ENCODE peak calls at places on chromosomes 2 and 18, in four cellular contexts. R, G, Z and S are unnamed samples.
A peak's percentile ranks its signal among the peaks of the same experiment; 100 is the strongest.

GRCh38 chr2:178804791-178805190 is 2.4 kb downstream of the TTN start:
- DNase-seq in G (no peak), R (peak; percentile 25), Z (no peak), S (no peak)

GRCh38 chr18:2657788-2658458 is 2.4 kb downstream of the SMCHD1 start:
- DNase-seq in G (no peak), Z (no peak), R (peak; percentile 37), S (peak; percentile 15)

GRCh38 chr18:44700652-44701051 is 20.0 kb downstream of the SETBP1 start:
- DNase-seq in Z (no peak), R (no peak), G (no peak), S (no peak)

GRCh38 chr2:23835988-23836387 is 90.9 kb downstream of the ATAD2B start:
- DNase-seq in G (no peak), Z (no peak), R (no peak), S (no peak)

GRCh38 chr18:11033503-11033902 is 115.9 kb downstream of the PIEZO2 start:
- DNase-seq in Z (no peak), R (no peak), G (no peak), S (no peak)

GRCh38 chr2:176291768-176292393 is 22.6 kb downstream of the MTX2 start:
- DNase-seq in G (no peak), R (no peak), Z (no peak), S (no peak)

GRCh38 chr2:496729-497128 is 180.5 kb downstream of the TMEM18 start:
- DNase-seq in G (no peak), R (no peak), Z (no peak), S (no peak)

GRCh38 chr2:233486778-233487552 is 79.6 kb downstream of the USP40 start:
- DNase-seq in Z (peak; percentile 73), R (peak; percentile 93), G (peak; percentile 53), S (peak; percentile 31)

GRCh38 chr2:173049732-173050314 is 25.8 kb upstream of the MAP3K20 start:
- DNase-seq in R (no peak), Z (no peak), G (no peak), S (no peak)

GRCh38 chr2:67825476-67825875 is 237.3 kb downstream of the C1D start:
- DNase-seq in G (no peak), R (no peak), Z (no peak), S (no peak)

GRCh38 chr2:38615237-38615636 is 12.5 kb upstream of the HNRNPLL start:
- DNase-seq in R (no peak), G (no peak), Z (no peak), S (no peak)

GRCh38 chr2:219358170-219359075 is 25.9 kb upstream of the RESP18 start:
- DNase-seq in G (no peak), R (no peak), Z (peak; percentile 75), S (no peak)

GRCh38 chr2:108212671-108213070 is 27.1 kb upstream of the SULT1C3 start:
- DNase-seq in R (no peak), Z (no peak), G (no peak), S (no peak)

GRCh38 chr2:43410055-43410604 is 183.7 kb upstream of the ZFP36L2 start:
- DNase-seq in R (no peak), G (no peak), Z (no peak), S (no peak)

GRCh38 chr18:9449987-9450386 is 25.3 kb upstream of the RALBP1 start:
- DNase-seq in Z (no peak), G (peak; percentile 90), R (no peak), S (no peak)

GRCh38 chr2:82848285-82848684 is 1610.8 kb downstream of the SUCLG1 start:
- DNase-seq in G (no peak), R (no peak), Z (no peak), S (no peak)

GRCh38 chr2:232800166-232800565 is 23.8 kb upstream of the KCNJ13 start:
- DNase-seq in R (no peak), Z (no peak), G (no peak), S (no peak)

GRCh38 chr18:30709598-30709997 is 332.9 kb downstream of the DSC3 start:
- DNase-seq in Z (no peak), R (no peak), G (no peak), S (no peak)

GRCh38 chr2:136376798-136377211 is 258.9 kb upstream of the CXCR4 start:
- DNase-seq in G (no peak), Z (no peak), R (no peak), S (no peak)

GRCh38 chr2:24076849-24077534 is 866 bp upstream of the SF3B6 start:
- DNase-seq in Z (no peak), G (peak; percentile 11), R (no peak), S (no peak)

GRCh38 chr18:13447621-13448020 is 229.1 kb downstream of the LDLRAD4 start:
- DNase-seq in R (peak; percentile 70), G (peak; percentile 95), Z (peak; percentile 88), S (no peak)

GRCh38 chr2:110784047-110784631 is 51.8 kb downstream of the ACOXL start:
- DNase-seq in R (no peak), Z (no peak), G (no peak), S (no peak)

GRCh38 chr2:392181-392920 is 104.5 kb upstream of the ALKAL2 start:
- DNase-seq in R (no peak), Z (no peak), G (no peak), S (no peak)

GRCh38 chr18:46856975-46857374 is 60.3 kb downstream of the PIAS2 start:
- DNase-seq in G (no peak), R (no peak), Z (no peak), S (no peak)

GRCh38 chr18:23248826-23249225 is 113.5 kb downstream of the CABLES1 start:
- DNase-seq in R (no peak), G (no peak), Z (no peak), S (no peak)

GRCh38 chr2:117875786-117876185 is 61.3 kb downstream of the DDX18 start:
- DNase-seq in R (no peak), Z (no peak), G (no peak), S (no peak)

GRCh38 chr2:102317715-102318114 is 6.4 kb downstream of the IL1RL1 start:
- DNase-seq in G (peak; percentile 8), Z (no peak), R (no peak), S (no peak)

GRCh38 chr2:238908960-238909951 is 61.4 kb downstream of the TWIST2 start:
- DNase-seq in Z (no peak), R (no peak), G (no peak), S (no peak)

GRCh38 chr18:5309888-5310470 is 14.5 kb upstream of the ZBTB14 start:
- DNase-seq in G (no peak), R (no peak), Z (no peak), S (no peak)

DNA sequence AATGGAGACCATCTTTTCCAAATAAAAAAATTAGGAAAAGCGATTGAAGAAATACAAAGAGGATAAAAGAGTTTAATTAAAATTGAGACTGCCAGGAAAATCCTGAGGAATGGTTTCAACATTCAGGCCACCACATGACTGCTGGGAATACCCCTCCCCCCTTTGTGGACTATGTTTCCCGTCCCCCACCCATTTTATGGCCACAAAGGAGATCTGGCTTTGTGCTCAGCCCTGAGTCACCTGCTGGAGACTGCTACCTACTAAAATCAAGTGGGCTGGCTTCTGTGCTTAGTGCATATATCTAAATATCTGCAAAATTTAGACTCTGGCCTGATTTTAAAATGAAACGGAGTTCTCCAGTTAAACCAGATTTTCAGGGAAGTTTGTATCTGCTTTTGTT is 10.1 kb downstream of the RND3 start:
- DNase-seq in Z (no peak), R (no peak), G (no peak), S (peak; percentile 53)
- H3K4me1 ChIP-seq in Z (peaks cover 8% of the 10 kb centered on the region), R (peaks cover 100% of the 10 kb centered on the region), G (peaks cover 13% of the 10 kb centered on the region), S (peaks cover 95% of the 10 kb centered on the region)

GRCh38 chr2:86000131-86000937 is 105.4 kb downstream of the POLR1A start:
- DNase-seq in R (no peak), G (no peak), Z (peak; percentile 48), S (peak; percentile 17)
- H3K4me1 ChIP-seq in R (peaks cover 29% of the 10 kb centered on the region), G (peaks cover 46% of the 10 kb centered on the region), Z (peaks cover 6% of the 10 kb centered on the region), S (peaks cover 21% of the 10 kb centered on the region)

GRCh38 chr2:56539618-56540017 is 355.8 kb downstream of the CCDC85A start:
- DNase-seq in Z (no peak), R (no peak), G (no peak), S (no peak)

GRCh38 chr2:56531668-56532420 is 348.1 kb downstream of the CCDC85A start:
- DNase-seq in G (no peak), R (no peak), Z (no peak), S (no peak)

GRCh38 chr2:56537756-56538155 is 354.0 kb downstream of the CCDC85A start:
- DNase-seq in Z (no peak), R (no peak), G (no peak), S (no peak)

DNA sequence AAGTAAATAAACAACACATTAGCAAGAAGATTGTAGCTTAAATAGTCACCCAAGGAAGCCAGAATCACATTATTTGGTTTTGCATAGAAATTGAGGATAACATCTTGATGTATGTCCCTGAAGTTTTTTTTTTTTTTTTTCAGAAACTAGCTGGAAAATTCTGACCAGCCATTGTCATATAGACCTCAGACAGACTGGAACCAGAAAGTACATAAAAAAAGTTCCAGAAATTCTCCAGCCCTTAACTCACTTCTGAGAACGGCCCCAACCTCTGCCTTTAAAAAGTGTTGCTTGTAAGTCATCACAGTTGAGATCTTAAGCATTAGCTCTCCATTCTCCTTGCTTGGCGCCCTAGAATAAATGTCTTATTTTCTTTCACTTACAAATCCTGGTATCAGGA is 350.5 kb downstream of the CCDC85A start:
- DNase-seq in G (no peak), R (no peak), Z (no peak), S (no peak)
- H3K4me1 ChIP-seq in G (peaks cover 3% of the 10 kb centered on the region), R (no peaks in the 10 kb centered on the region), Z (peaks cover 1% of the 10 kb centered on the region), S (no peaks in the 10 kb centered on the region)

GRCh38 chr2:196248467-196249104 is 77.2 kb upstream of the STK17B start:
- DNase-seq in R (no peak), G (no peak), Z (no peak), S (no peak)
- H3K4me1 ChIP-seq in R (peaks cover 21% of the 10 kb centered on the region), G (peaks cover 10% of the 10 kb centered on the region), Z (peaks cover 11% of the 10 kb centered on the region), S (peaks cover 12% of the 10 kb centered on the region)